ENCODE peak calls at places on chromosomes 6 and 20, in nine cellular contexts. J, E, F, R, M, H, G, B and K are unnamed samples.

GRCh38 chr6:134058622-134059366 is 6.4 kb upstream of the SLC2A12 start:
- DNase-seq in J (no peak), E (no peak), F (no peak), R (no peak), M (no peak), H (no peak), G (no peak), B (no peak), K (no peak)

GRCh38 chr6:29493261-29493660 is 5.5 kb upstream of the MAS1L start:
- DNase-seq in J (no peak), E (no peak), F (no peak), R (no peak), M (no peak), H (no peak), G (no peak), B (no peak), K (no peak)

GRCh38 chr6:77403424-77403823 is 59.9 kb downstream of the HTR1B start:
- DNase-seq in J (no peak), E (no peak), F (no peak), R (no peak), M (peak), H (no peak), G (no peak), B (no peak), K (no peak)

GRCh38 chr20:49310695-49311094 is 32.8 kb upstream of the ZNFX1 start:
- DNase-seq in J (no peak), E (no peak), F (no peak), R (no peak), M (peak), H (no peak), G (no peak), B (no peak), K (peak)

GRCh38 chr20:37422791-37423286 is 76.9 kb downstream of the SRC start:
- DNase-seq in J (no peak), E (no peak), F (no peak), R (no peak), M (no peak), H (no peak), G (no peak), B (no peak), K (no peak)

GRCh38 chr6:166556871-166557322 is 29.6 kb downstream of the RAMACL start:
- DNase-seq in J (peak), E (no peak), F (no peak), R (no peak), M (peak), H (peak), G (no peak), B (peak), K (peak)

GRCh38 chr20:50120935-50121693 is 8.2 kb upstream of the UBE2V1 start:
- DNase-seq in J (peak), E (peak), F (peak), R (peak), M (peak), H (peak), G (peak), B (peak), K (peak)

GRCh38 chr6:125099211-125100017 is 54.2 kb upstream of the TPD52L1 start:
- DNase-seq in J (peak), E (no peak), F (no peak), R (peak), M (peak), H (peak), G (no peak), B (peak), K (peak)

GRCh38 chr6:138514860-138515540 is 15.7 kb upstream of the NHSL1 start:
- DNase-seq in J (no peak), E (peak), F (no peak), R (peak), M (no peak), H (no peak), G (no peak), B (no peak), K (no peak)